ENCODE peak calls at places on chromosomes 2 and 18, in four cellular contexts. Y is K562, D is endothelial cell of umbilical vein, X is IMR-90. Z is an unnamed sample.

GRCh38 chr2:205681836-205682238 is 464 bp upstream of the NRP2 start:
- DNase-seq in Y (no peak), D (peak), X (no peak), Z (no peak)

GRCh38 chr2:73174941-73175662 is 27.3 kb upstream of the NOTO start:
- DNase-seq in D (no peak), X (no peak), Y (no peak), Z (no peak)

GRCh38 chr2:222576390-222577081 is 79.4 kb downstream of the FARSB start:
- DNase-seq in X (peak), Y (no peak), D (peak), Z (no peak)

GRCh38 chr2:102424754-102425153 is 1.8 kb downstream of the IL18RAP start:
- DNase-seq in X (no peak), D (no peak), Y (no peak), Z (peak)

GRCh38 chr2:10325278-10326145 is 22.8 kb downstream of the HPCAL1 start:
- DNase-seq in D (no peak), Y (no peak), X (no peak), Z (no peak)

GRCh38 chr2:224147174-224147573 is 108.1 kb upstream of the SERPINE2 start:
- DNase-seq in Y (no peak), X (peak), D (no peak), Z (no peak)

GRCh38 chr18:41146301-41146700 is 808.7 kb upstream of the PIK3C3 start:
- DNase-seq in X (no peak), D (peak), Y (no peak), Z (no peak)

GRCh38 chr2:67974564-67975430 is 88.0 kb downstream of the C1D start:
- DNase-seq in X (no peak), D (peak), Y (no peak), Z (no peak)

GRCh38 chr18:26956894-26957293 is 91.4 kb upstream of the AQP4 start:
- DNase-seq in Y (no peak), D (no peak), X (no peak), Z (no peak)

GRCh38 chr2:136384541-136385303 is 266.8 kb upstream of the CXCR4 start:
- DNase-seq in X (peak), D (peak), Y (peak), Z (no peak)

GRCh38 chr2:100235098-100235497 is 87.2 kb downstream of the LONRF2 start:
- DNase-seq in X (peak), D (no peak), Y (no peak), Z (no peak)

GRCh38 chr2:170368370-170368769 is 190.4 kb downstream of the MYO3B start:
- DNase-seq in D (no peak), X (no peak), Y (no peak), Z (no peak)

GRCh38 chr2:168138911-168139310 is 108.5 kb downstream of the STK39 start:
- DNase-seq in D (no peak), X (no peak), Y (no peak), Z (no peak)

GRCh38 chr2:55140316-55141219 is 90.3 kb upstream of the RTN4 start:
- DNase-seq in X (no peak), D (no peak), Y (peak), Z (no peak)

GRCh38 chr2:37635359-37636208 is 35.9 kb downstream of the CDC42EP3 start:
- DNase-seq in Y (no peak), D (peak), X (peak), Z (peak)

GRCh38 chr2:8268172-8268783 is 413.6 kb upstream of the ID2 start:
- DNase-seq in X (no peak), Y (no peak), D (no peak), Z (no peak)

GRCh38 chr2:63712748-63713147 is 124.0 kb downstream of the MDH1 start:
- DNase-seq in Y (no peak), D (no peak), X (peak), Z (no peak)

GRCh38 chr2:112156152-112156986 is 18.2 kb downstream of the FBLN7 start:
- DNase-seq in D (no peak), X (peak), Y (no peak), Z (no peak)

GRCh38 chr18:71837560-71837959 is 706.6 kb downstream of the CBLN2 start:
- DNase-seq in Y (no peak), X (no peak), D (no peak), Z (no peak)

GRCh38 chr2:188322569-188323531 is 31.2 kb downstream of the GULP1 start:
- DNase-seq in D (peak), X (peak), Y (no peak), Z (no peak)

DNA sequence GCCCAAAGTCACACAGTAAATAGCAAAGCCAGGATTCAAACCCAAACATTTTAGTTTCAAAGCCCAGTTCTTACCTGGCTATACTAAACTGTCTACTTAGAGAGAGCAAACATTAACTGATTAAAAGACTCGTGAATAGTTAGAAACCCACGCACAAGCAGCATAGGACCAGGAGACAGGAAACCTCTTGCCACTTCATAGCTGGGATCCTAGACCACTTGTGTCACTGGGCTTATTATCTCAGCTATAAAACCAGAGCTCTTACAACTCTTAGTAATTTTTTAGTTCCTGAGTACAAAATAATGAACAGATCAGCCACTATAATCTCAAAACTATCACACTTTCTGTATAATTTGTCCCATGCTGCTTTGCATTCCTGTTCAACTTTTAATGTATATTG is 2.4 kb upstream of the AAK1 start:
- DNase-seq in D (no peak), X (no peak), Y (no peak), Z (no peak)
- TF ChIP-seq FOS in D (no peak), X (no peak), Y (no peak), Z (no peak)

GRCh38 chr2:196464311-196464710 is 175.2 kb upstream of the CCDC150 start:
- DNase-seq in Y (no peak), X (peak), D (no peak), Z (no peak)
- TF ChIP-seq FOS in Y (no peak), X (no peak), D (no peak), Z (no peak)

GRCh38 chr2:149141046-149141445 is 102.5 kb downstream of the LYPD6B start:
- DNase-seq in X (no peak), Y (no peak), D (no peak), Z (no peak)
- TF ChIP-seq FOS in X (no peak), Y (no peak), D (no peak), Z (no peak)

GRCh38 chr2:96556441-96557330 is 20.1 kb downstream of the ARID5A start:
- DNase-seq in X (peak), Y (peak), D (peak), Z (no peak)
- TF ChIP-seq FOS in X (peak), Y (no peak), D (peak), Z (no peak)

GRCh38 chr2:27445155-27445554 is 3.0 kb downstream of the KRTCAP3 start:
- DNase-seq in X (no peak), Y (no peak), D (no peak), Z (no peak)

GRCh38 chr2:27451095-27451494 is 8.9 kb downstream of the KRTCAP3 start:
- DNase-seq in Y (no peak), X (no peak), D (no peak), Z (no peak)

GRCh38 chr2:27445615-27446014 is 3.4 kb downstream of the KRTCAP3 start:
- DNase-seq in X (no peak), D (no peak), Y (no peak), Z (no peak)

GRCh38 chr2:27446057-27446456 is 3.9 kb downstream of the KRTCAP3 start:
- DNase-seq in X (no peak), Y (no peak), D (no peak), Z (no peak)

DNA sequence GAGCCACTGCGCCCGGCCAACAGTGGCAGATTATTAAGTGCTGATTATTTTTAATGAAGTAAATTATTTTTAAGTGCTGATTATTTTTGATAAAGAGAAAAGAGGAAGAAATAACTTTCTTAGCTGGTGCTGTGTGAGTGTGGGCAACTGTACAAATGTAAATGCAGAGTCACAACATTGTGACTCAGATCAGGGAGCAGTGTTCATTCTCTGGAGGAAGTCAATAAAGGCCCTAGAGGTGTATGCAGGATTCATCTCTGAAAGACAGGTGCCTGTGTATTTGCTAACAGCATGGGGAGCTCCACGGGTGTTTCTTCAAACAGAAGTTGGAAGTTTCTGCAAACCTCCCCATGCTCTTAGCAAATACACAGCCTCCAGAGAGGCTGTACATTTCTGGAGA is 6.2 kb downstream of the KRTCAP3 start:
- DNase-seq in D (no peak), Y (no peak), X (no peak), Z (no peak)
- TF ChIP-seq FOS in D (no peak), Y (no peak), X (no peak), Z (no peak)

GRCh38 chr2:88845772-88846661 is 154.5 kb downstream of the RPIA start:
- DNase-seq in D (no peak), Y (no peak), X (no peak), Z (no peak)
- TF ChIP-seq FOS in D (no peak), Y (no peak), X (no peak), Z (no peak)

DNA sequence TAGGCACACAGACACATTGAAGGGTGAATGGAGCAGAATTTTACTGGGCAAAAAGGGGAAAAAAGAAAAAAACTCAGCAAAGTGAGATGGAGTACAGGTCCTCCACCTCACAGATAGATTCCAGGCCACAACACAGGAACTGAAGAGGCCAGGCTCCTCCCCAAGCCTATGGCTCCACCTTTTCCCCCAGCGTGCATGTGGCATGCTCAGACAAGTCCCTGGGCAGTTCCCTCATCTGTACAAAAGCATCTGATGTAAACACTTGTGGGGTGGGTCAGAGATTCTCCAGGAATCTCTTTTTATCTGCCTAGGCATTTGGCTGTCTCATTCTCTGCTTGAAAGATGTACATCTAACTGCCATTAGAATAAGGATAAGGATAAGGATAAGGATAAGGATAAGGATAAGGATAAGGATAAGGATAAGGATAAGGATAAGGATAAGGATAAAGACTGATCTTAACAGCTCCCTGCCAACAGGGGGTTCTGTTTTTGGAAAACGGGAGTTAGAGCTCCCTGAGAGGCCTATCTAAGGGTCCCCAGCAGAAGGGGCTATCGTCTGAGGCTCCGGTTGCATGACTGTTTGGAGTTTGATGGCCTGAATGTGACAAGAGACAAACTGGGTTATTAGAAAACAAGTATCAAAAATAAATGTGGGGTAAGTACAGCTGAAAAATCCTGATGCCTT is 17.2 kb upstream of the ASXL3 start:
- DNase-seq in Y (no peak), D (no peak), X (peak), Z (peak)
- TF ChIP-seq FOS in Y (no peak), D (no peak), X (no peak), Z (no peak)

DNA sequence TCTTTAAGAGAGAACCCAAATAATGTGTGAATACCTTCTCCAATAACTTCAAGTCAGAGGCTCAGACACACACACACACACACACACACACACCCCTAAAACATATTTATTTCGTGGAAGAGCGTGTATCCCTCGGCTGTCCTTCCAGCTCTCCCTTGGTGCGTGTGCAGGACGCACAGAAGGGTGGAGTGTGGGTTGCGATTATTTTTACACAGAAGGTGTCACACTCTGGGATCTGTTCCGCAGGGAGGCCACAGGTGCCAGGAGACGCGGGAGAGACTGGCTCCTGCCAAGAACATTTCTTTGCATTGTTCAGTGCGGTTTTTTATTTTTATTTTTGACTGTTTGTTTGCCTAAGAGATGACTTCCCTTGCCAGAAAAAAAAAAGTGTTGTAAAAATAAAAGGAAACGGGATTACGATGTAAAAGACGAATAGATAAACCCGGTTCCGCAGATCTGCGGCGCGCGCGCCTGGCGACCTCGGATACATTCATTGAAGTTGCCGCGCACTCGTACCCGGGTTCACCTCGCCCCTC is 47.2 kb upstream of the ATP6V1B1 start:
- DNase-seq in Y (no peak), X (no peak), D (no peak), Z (no peak)
- TF ChIP-seq FOS in Y (no peak), X (no peak), D (no peak), Z (no peak)